ENCODE peak calls at places on chromosomes 12 and 14, in eight cellular contexts. Y is pancreas, V is tibial nerve, J is A673, C is BJ, T is heart left ventricle, U is HFF-Myc, N is HFFc6. K is an unnamed sample.

GRCh38 chr12:28164644-28165313 is 25.5 kb upstream of the CCDC91 start:
- DNase-seq in Y (peak), V (no peak), J (no peak), C (no peak), T (no peak), U (no peak), N (no peak), K (no peak)

GRCh38 chr12:130987151-130987931 is 33.6 kb downstream of the ADGRD1 start:
- DNase-seq in Y (no peak), V (no peak), J (no peak), C (no peak), T (no peak), U (no peak), N (no peak), K (no peak)

GRCh38 chr14:103662029-103662428 is 33.0 kb downstream of the KLC1 start:
- DNase-seq in Y (no peak), V (no peak), J (no peak), C (no peak), T (no peak), U (no peak), N (no peak), K (no peak)

GRCh38 chr12:4934651-4935050 is 24.9 kb downstream of the KCNA1 start:
- DNase-seq in Y (no peak), V (no peak), J (no peak), C (no peak), T (no peak), U (no peak), N (no peak), K (no peak)

GRCh38 chr14:75960219-75960618 is 21.6 kb downstream of the TGFB3 start:
- DNase-seq in Y (no peak), V (no peak), J (no peak), C (no peak), T (no peak), U (no peak), N (no peak), K (no peak)

GRCh38 chr14:33647385-33647786 is 303.5 kb downstream of the EGLN3 start:
- DNase-seq in Y (no peak), V (no peak), J (no peak), C (peak), T (no peak), U (peak), N (peak), K (no peak)

GRCh38 chr12:57755454-57756372 is 810 bp downstream of the MARCHF9 start:
- DNase-seq in Y (peak), V (no peak), J (no peak), C (no peak), T (peak), U (no peak), N (no peak), K (no peak)

GRCh38 chr12:64325055-64325454 is 65.5 kb downstream of the C12orf56 start:
- DNase-seq in Y (no peak), V (no peak), J (no peak), C (no peak), T (no peak), U (no peak), N (no peak), K (no peak)

GRCh38 chr14:23513466-23514008 is 38.0 kb downstream of the ZFHX2 start:
- DNase-seq in Y (no peak), V (no peak), J (no peak), C (no peak), T (no peak), U (no peak), N (no peak), K (no peak)

GRCh38 chr12:88549929-88550328 is 30.3 kb downstream of the KITLG start:
- DNase-seq in Y (no peak), V (no peak), J (no peak), C (no peak), T (no peak), U (no peak), N (no peak), K (no peak)

GRCh38 chr12:23002381-23002780 is 377.4 kb downstream of the ETNK1 start:
- DNase-seq in Y (no peak), V (no peak), J (no peak), C (no peak), T (no peak), U (no peak), N (no peak), K (no peak)

GRCh38 chr12:13559318-13559978 is 362.9 kb downstream of the EMP1 start:
- DNase-seq in Y (peak), V (no peak), J (no peak), C (no peak), T (no peak), U (no peak), N (no peak), K (no peak)

GRCh38 chr14:83548061-83548839 is 1981.7 kb upstream of the FLRT2 start:
- DNase-seq in Y (no peak), V (no peak), J (no peak), C (no peak), T (no peak), U (no peak), N (peak), K (no peak)

GRCh38 chr12:21939435-21939834 is 1.8 kb downstream of the ABCC9 start:
- DNase-seq in Y (no peak), V (no peak), J (no peak), C (no peak), T (peak), U (no peak), N (no peak), K (no peak)

DNA sequence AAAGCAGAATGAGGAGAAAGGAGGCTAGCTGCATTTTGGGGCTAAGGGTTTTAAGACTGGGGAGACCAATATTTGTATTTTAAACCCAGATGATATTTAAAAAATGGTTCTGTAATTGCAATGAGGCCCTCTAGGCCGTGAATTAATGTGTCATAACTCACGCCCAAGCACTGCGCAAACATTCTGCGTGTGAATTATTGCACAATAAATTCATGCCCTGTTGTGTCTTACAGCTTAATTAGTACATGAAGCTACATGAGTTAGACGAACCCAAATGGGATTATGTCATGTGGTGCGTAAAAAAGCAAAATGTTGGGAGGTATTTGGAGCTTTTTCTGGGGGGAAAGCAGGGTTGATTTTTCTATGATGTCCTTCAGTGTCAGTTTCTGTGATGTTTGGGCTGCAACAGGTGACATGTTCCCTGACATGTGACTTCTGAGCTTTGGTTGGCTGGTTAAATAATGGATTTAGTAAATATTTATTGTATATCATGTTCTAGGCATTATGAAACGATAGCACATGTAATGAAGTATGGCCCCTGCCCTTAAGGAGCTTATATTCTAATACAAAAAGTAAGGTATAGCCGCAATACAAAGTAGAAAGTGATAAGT is 30.4 kb upstream of the CISTR start:
- DNase-seq in Y (no peak), V (no peak), J (no peak), C (no peak), T (no peak), U (no peak), N (no peak), K (no peak)
- TF ChIP-seq CTCF in Y (no peak), V (no peak), J (no peak), C (no peak), T (no peak), U (no peak), N (no peak), K (no peak)

DNA sequence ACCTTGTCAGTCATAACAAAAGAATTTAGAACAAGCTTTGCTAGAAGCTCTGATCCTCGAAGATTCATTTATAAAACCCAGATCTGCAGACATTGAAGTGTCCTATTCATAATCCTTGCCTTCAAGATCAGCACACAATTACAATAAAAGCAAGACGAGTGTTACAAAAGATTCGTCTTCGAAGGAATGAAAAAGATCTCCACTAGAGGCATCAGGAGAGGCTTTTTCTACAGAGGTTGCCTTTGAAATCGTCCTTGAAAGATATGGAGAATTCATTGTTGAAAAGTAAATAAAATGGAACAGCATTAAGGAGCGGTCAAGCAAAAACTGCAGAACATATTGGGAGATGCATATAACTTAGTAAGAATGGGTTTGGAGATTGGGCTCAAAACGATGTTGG is 146.4 kb downstream of the BMP4 start:
- DNase-seq in Y (no peak), V (no peak), J (no peak), C (no peak), T (no peak), U (no peak), N (no peak), K (no peak)
- TF ChIP-seq CTCF in Y (no peak), V (no peak), J (no peak), C (no peak), T (no peak), U (no peak), N (no peak), K (no peak)

DNA sequence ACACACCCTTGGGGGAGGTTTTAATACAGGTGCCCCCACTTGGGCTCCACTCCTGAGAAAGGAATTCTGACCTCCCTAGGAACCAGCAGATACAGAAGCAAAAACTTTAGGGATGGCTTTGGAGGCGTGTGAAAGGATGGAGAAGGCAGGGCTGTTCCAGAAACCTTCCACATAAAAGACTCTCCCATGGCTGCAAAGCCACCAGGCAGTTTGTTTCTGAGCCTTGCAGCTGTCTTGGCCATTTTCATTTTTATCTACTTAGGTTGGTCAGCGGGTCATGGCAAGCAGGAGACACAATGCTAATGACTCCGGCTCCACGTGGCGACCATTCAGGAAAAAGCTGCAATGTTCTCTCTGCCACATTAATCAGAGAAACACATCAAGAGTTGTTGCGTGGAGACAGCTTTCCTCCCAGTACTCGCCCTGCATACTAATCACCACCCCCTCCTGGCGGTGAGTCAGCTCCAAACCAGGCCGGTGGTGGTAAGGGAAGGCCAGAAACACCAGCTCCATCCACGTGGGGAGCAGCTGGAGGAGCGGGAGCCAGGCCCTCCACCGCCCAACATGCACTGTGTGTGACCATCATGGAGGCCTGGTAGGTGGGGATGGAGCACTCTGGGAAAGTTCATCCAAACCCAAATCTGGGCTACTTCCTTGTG is 30.9 kb upstream of the IRF2BPL start:
- DNase-seq in Y (no peak), V (no peak), J (peak), C (peak), T (peak), U (peak), N (peak), K (no peak)
- TF ChIP-seq CTCF in Y (no peak), V (no peak), J (peak), C (peak), T (peak), U (peak), N (peak), K (no peak)

DNA sequence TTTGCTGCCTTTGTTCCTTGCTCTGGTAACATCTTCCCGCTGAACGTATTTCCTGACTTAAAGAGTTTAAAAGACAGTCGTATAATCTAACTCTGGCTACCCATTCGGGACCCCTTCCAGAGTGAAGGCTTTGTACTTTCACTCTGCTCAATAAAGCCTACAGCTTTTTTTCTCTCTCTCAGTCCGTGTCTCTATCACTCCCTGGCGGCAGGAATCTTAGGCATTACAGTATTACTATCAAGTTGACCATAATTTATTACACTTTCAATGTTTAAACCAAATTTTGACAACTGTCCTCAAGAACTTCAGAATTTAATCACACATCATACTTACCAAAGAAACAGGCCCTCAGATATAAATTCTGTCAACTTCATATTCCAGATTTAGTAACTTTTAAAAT is 967.9 kb downstream of the FSCB start:
- DNase-seq in Y (no peak), V (peak), J (peak), C (no peak), T (no peak), U (no peak), N (no peak), K (no peak)
- TF ChIP-seq CTCF in Y (no peak), V (peak), J (peak), C (no peak), T (peak), U (no peak), N (peak), K (no peak)

GRCh38 chr12:70592664-70593063 is 44.6 kb downstream of the PTPRB start:
- DNase-seq in Y (no peak), V (no peak), J (no peak), C (no peak), T (no peak), U (no peak), N (no peak), K (no peak)

GRCh38 chr12:70584332-70584731 is 52.9 kb downstream of the PTPRB start:
- DNase-seq in Y (no peak), V (no peak), J (no peak), C (no peak), T (no peak), U (no peak), N (no peak), K (no peak)

GRCh38 chr12:70590549-70591226 is 46.5 kb downstream of the PTPRB start:
- DNase-seq in Y (no peak), V (no peak), J (no peak), C (no peak), T (no peak), U (no peak), N (no peak), K (no peak)

DNA sequence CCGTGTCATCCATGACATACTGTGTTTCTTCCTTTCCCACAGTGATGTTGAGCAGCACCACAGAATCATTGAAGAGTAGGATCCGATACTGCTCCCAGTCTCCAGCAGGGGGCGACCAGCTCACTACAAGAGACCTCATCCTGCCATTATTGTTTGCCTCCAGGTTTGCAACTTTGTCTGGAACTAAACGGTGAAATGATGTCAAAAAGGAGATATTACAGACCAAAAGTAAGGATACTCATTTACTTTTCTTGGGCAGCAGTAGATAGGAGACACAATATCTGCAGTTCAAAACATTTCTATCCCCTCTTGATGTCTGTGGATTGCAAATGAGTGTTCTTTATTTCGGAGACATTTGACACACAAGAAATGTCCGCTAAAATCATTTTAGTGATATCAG is 47.2 kb downstream of the PTPRB start:
- DNase-seq in Y (peak), V (peak), J (peak), C (no peak), T (peak), U (peak), N (peak), K (peak)
- TF ChIP-seq CTCF in Y (peak), V (peak), J (peak), C (peak), T (peak), U (peak), N (peak), K (peak)

GRCh38 chr14:65686761-65687160 is 274.2 kb downstream of the FUT8 start:
- DNase-seq in Y (no peak), V (no peak), J (no peak), C (no peak), T (no peak), U (no peak), N (no peak), K (no peak)
- TF ChIP-seq CTCF in Y (no peak), V (no peak), J (no peak), C (no peak), T (no peak), U (no peak), N (no peak), K (no peak)

GRCh38 chr14:94292526-94292871 is 569 bp downstream of the SERPINA10 start:
- DNase-seq in Y (no peak), V (no peak), J (no peak), C (no peak), T (no peak), U (no peak), N (no peak), K (no peak)
- TF ChIP-seq CTCF in Y (no peak), V (no peak), J (no peak), C (no peak), T (no peak), U (no peak), N (no peak), K (no peak)

GRCh38 chr12:113005759-113006158 is 27.4 kb downstream of the OAS2 start:
- DNase-seq in Y (no peak), V (no peak), J (peak), C (no peak), T (no peak), U (no peak), N (no peak), K (no peak)
- TF ChIP-seq CTCF in Y (no peak), V (no peak), J (peak), C (peak), T (no peak), U (peak), N (peak), K (peak)

GRCh38 chr14:81062380-81062779 is 107.0 kb downstream of the TSHR start:
- DNase-seq in Y (no peak), V (no peak), J (no peak), C (no peak), T (no peak), U (no peak), N (no peak), K (no peak)

GRCh38 chr14:81068384-81068783 is 113.0 kb downstream of the TSHR start:
- DNase-seq in Y (no peak), V (no peak), J (no peak), C (no peak), T (no peak), U (no peak), N (no peak), K (no peak)

GRCh38 chr14:81066672-81067071 is 111.3 kb downstream of the TSHR start:
- DNase-seq in Y (no peak), V (no peak), J (no peak), C (peak), T (no peak), U (no peak), N (no peak), K (no peak)

GRCh38 chr14:81067156-81067555 is 111.7 kb downstream of the TSHR start:
- DNase-seq in Y (no peak), V (no peak), J (no peak), C (no peak), T (no peak), U (no peak), N (no peak), K (no peak)

DNA sequence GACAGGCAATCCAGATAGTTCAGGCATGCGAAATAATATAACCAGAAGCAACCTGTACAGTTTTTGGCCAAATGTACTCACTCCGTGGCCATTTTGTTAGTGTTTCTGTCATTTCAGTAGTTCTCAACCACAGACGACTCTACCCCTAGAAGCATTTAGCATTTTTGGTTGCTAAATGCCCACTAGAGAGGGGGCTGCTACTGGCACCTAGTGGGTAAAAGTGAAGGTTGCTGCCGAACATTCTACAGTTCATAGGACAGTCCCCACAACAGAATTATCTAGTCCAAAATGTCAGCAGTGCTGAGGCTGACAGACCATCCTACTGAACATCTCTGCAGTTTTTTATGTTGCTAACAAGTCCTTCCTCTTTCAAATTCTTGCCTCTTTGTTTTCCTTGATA is 107.4 kb downstream of the TSHR start:
- DNase-seq in Y (no peak), V (peak), J (peak), C (no peak), T (no peak), U (no peak), N (no peak), K (no peak)
- TF ChIP-seq CTCF in Y (no peak), V (no peak), J (peak), C (peak), T (peak), U (peak), N (no peak), K (no peak)